ENCODE peak calls at places on chromosomes 7 and 10, in eight cellular contexts. E is ovary; A is mammary epithelial cell; V is tibial artery; H is fibroblast of lung; N is prostate gland; Y is neural progenitor cell; X is CD8-positive, alpha-beta memory T cell. T is an unnamed sample.

GRCh38 chr7:30423793-30424505 is 54.6 kb downstream of the NOD1 start:
- DNase-seq in H (no peak), Y (no peak), X (no peak), V (no peak), E (no peak), N (no peak), A (no peak), T (peak; percentile 33)

GRCh38 chr7:24417526-24418120 is 133.6 kb downstream of the NPY start:
- DNase-seq in A (no peak), N (no peak), E (no peak), V (no peak), X (no peak), Y (no peak), H (no peak), T (no peak)

GRCh38 chr10:10797467-10797866 is 220.2 kb upstream of the CELF2 start:
- DNase-seq in Y (no peak), H (peak; percentile 18), E (peak; percentile 54), V (no peak), N (no peak), A (no peak), X (no peak), T (peak; percentile 50)

GRCh38 chr10:32035038-32035437 is 21.2 kb downstream of the KIF5B start:
- DNase-seq in E (no peak), X (no peak), H (no peak), A (no peak), V (no peak), Y (no peak), N (no peak), T (no peak)

GRCh38 chr7:149680316-149681025 is 92.9 kb downstream of the ZNF467 start:
- DNase-seq in E (no peak), Y (no peak), V (no peak), H (no peak), N (no peak), A (no peak), X (no peak), T (no peak)

GRCh38 chr7:148699772-148700629 is 1.3 kb downstream of the CUL1 start:
- DNase-seq in H (peak; percentile 58), E (no peak), X (no peak), N (no peak), Y (no peak), A (no peak), V (no peak), T (no peak)

GRCh38 chr10:34739915-34740314 is 75.2 kb downstream of the PARD3 start:
- DNase-seq in N (peak; percentile 36), H (peak; percentile 94), V (no peak), E (peak; percentile 84), X (no peak), Y (peak; percentile 87), A (peak; percentile 79), T (peak; percentile 32)

GRCh38 chr10:5906651-5907050 is 16.6 kb downstream of the FBH1 start:
- DNase-seq in X (no peak), H (no peak), V (no peak), A (peak; percentile 45), N (no peak), E (no peak), Y (no peak), T (no peak)

GRCh38 chr7:30754315-30754877 is 2.5 kb downstream of the INMT start:
- DNase-seq in H (no peak), A (no peak), V (no peak), Y (no peak), N (no peak), X (no peak), E (no peak), T (no peak)

GRCh38 chr7:81161459-81162075 is 242.7 kb upstream of the SEMA3C start:
- DNase-seq in V (no peak), E (no peak), A (peak; percentile 95), N (no peak), Y (no peak), H (peak; percentile 94), X (no peak), T (no peak)

GRCh38 chr10:33193057-33193866 is 141.2 kb downstream of the NRP1 start:
- DNase-seq in E (peak; percentile 84), H (peak; percentile 93), V (peak; percentile 88), A (peak; percentile 66), N (peak; percentile 83), X (peak; percentile 73), Y (peak; percentile 85), T (peak; percentile 85)

GRCh38 chr7:80614911-80615310 is 23.5 kb upstream of the CD36 start:
- DNase-seq in H (peak; percentile 77), X (no peak), Y (no peak), V (no peak), E (no peak), A (peak; percentile 43), N (no peak), T (no peak)

GRCh38 chr7:114931656-114932011 is 9.7 kb downstream of the MDFIC start:
- DNase-seq in X (peak; percentile 48), Y (no peak), N (no peak), E (no peak), A (no peak), V (no peak), H (no peak), T (no peak)

GRCh38 chr7:155676052-155676451 is 31.6 kb downstream of the RBM33 start:
- DNase-seq in E (no peak), Y (no peak), A (no peak), X (no peak), H (no peak), N (no peak), V (no peak), T (no peak)

GRCh38 chr7:27921081-27921836 is 181.3 kb downstream of the TAX1BP1 start:
- DNase-seq in V (no peak), Y (peak; percentile 80), N (peak; percentile 66), A (peak; percentile 56), H (peak; percentile 89), X (no peak), E (peak; percentile 15), T (no peak)
- H3K4me3 ChIP-seq in V (no peak overlapping the region), Y (no peak overlapping the region), N (no peak overlapping the region), A (no peak overlapping the region), H (no peak overlapping the region), X (no peak overlapping the region), E (no peak overlapping the region), T (no peak overlapping the region)

DNA sequence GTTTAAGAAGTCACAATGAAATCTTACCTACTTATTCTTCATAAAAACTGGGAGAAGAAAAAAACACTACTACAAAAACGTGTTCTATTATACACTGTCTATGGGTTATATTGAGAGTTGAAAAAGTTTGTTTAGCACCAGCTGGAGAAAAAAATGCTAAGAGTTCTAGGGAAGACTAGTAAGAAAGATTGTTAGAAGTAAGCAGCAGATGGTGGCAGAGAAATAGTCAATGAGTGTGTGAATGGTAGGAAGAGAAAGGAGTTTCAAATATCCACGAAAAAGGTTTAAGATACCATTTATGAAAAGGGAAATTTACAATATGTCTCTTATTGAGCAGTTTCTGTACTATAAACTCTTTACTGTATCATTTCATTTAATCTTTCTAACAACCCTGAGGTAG is 124.7 kb downstream of the NRBF2 start:
- DNase-seq in H (no peak), V (no peak), A (no peak), Y (no peak), N (no peak), E (no peak), X (no peak), T (no peak)
- H3K4me1 ChIP-seq in H (peaks cover 9% of the 10 kb centered on the region), V (peaks cover 67% of the 10 kb centered on the region), A (peaks cover 10% of the 10 kb centered on the region), Y (peaks cover 22% of the 10 kb centered on the region), N (no peaks in the 10 kb centered on the region), E (peaks cover 12% of the 10 kb centered on the region), X (peaks cover 79% of the 10 kb centered on the region), T (peaks cover 4% of the 10 kb centered on the region)

GRCh38 chr7:150914966-150915365 is 62.6 kb downstream of the AOC1 start:
- DNase-seq in N (no peak), A (no peak), H (no peak), E (no peak), X (no peak), Y (no peak), V (no peak), T (no peak)
- H3K27me3 ChIP-seq in N (no peaks in the 10 kb centered on the region), A (no peaks in the 10 kb centered on the region), H (no peaks in the 10 kb centered on the region), E (no peaks in the 10 kb centered on the region), X (no peaks in the 10 kb centered on the region), Y (peaks cover 7% of the 10 kb centered on the region), V (peaks cover 48% of the 10 kb centered on the region), T (no peaks in the 10 kb centered on the region)

DNA sequence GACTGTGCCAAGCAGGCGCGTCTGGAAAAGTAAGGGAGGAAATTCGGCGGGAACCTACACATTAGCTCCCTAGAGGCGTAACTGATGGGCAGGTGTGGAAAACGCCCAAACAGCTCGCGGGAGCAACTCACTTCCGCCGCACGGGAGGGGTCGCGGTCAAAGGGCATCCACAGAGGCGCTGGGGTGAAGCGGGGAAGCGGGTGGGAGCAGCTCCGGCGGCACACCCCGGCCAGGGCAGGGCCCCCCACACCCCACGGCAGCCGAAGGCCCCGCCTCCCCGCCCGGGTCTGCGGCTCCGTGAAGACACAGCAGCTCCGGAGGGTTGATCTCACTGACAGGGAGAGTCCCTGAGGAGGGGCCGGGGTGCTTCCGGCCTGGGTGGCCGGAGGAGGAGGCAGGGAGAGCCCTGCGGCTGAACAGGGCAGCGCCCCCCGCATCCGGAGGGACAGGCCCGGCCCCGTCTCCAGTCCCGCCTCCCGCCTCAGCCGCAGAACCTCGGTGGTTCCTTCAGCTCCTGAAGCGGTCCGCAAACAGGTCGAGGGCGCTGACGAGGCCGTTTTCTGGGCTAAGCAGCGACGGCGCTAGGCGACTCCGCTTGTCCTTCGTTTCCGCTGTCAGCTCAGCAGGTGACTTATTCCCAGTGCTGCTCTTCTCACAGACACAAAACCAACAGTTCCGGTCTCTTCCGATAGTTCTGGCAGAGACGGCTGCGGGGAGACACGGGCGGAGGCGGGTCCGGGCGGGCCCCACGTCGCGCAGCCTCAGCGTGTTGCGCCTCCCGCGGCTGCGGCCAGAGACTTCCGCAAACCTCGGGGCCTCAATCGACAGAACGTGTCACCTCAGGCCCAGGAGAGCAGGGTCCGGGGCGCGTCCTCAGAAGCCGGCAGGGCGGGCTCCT is 276.1 kb downstream of the DNAJB6 start:
- DNase-seq in A (no peak), X (peak; percentile 72), V (peak; percentile 46), H (peak; percentile 0), N (no peak), E (peak; percentile 29), Y (peak; percentile 31), T (peak; percentile 51)
- H3K4me3 ChIP-seq in A (no peak overlapping the region), X (peak overlapping the region; percentile 71), V (peak overlapping the region; percentile 33), H (no peak overlapping the region), N (peak overlapping the region; percentile 21), E (peak overlapping the region; percentile 21), Y (no peak overlapping the region), T (peak overlapping the region; percentile 47)

DNA sequence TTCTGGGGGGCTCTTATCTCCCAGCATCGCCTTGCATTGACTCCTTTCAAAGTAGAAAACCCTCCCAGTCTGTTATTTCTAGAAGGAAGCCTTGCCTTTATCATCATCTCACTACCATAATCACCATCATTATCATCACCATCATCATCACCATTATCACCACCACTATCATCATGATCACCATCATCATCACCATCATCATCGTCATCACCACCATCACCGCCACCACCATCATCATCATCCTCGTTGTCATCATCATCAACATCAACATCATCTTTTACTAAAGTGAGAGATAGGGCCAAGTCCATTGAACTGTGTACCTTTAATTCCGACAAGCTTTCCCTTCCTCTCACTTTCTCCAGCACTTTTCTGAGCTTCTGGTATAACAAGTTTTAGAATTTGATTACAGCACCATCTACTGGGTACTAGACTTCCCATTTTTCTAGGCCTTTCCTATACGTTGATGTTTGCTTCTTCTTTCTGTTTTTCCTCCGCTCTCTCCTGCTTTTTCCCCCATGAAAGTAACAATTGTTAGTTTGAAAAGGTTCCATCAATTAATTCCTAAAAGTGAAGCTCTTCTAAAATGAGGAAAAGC is 226.4 kb downstream of the BUB3 start:
- DNase-seq in X (no peak), A (peak; percentile 32), E (no peak), V (no peak), Y (peak; percentile 23), H (peak; percentile 6), N (no peak), T (no peak)
- H3K4me1 ChIP-seq in X (no peaks in the 10 kb centered on the region), A (peaks cover 12% of the 10 kb centered on the region), E (no peaks in the 10 kb centered on the region), V (no peaks in the 10 kb centered on the region), Y (peaks cover 7% of the 10 kb centered on the region), H (no peaks in the 10 kb centered on the region), N (no peaks in the 10 kb centered on the region), T (no peaks in the 10 kb centered on the region)